ENCODE peak calls at places on chromosomes 6 and 20, in six cellular contexts. I, Y, A, O, B and R are unnamed samples.

GRCh38 chr6:93344436-93344835 is 74.9 kb downstream of the EPHA7 start:
- DNase-seq in O (no peak), I (no peak), A (no peak), B (no peak), Y (no peak), R (no peak)

GRCh38 chr6:121216928-121217327 is 117.4 kb downstream of the TBC1D32 start:
- DNase-seq in O (no peak), A (no peak), Y (no peak), I (peak), B (no peak), R (no peak)

GRCh38 chr6:170438861-170439260 is 114.2 kb downstream of the PSMB1 start:
- DNase-seq in B (no peak), I (no peak), O (peak), A (no peak), Y (no peak), R (no peak)

GRCh38 chr6:11712760-11713159 is 65.8 kb downstream of the ADTRP start:
- DNase-seq in O (peak), B (no peak), I (peak), A (no peak), Y (no peak), R (no peak)

GRCh38 chr20:34691838-34692237 is 12.3 kb upstream of the TP53INP2 start:
- DNase-seq in I (no peak), Y (no peak), O (no peak), B (no peak), A (no peak), R (no peak)

GRCh38 chr6:132007474-132008190 is 56.5 kb upstream of the CCN2 start:
- DNase-seq in Y (no peak), B (no peak), A (no peak), I (no peak), O (no peak), R (no peak)

GRCh38 chr6:391559-392440 is at the start of gene IRF4:
- DNase-seq in O (no peak), B (no peak), I (no peak), Y (no peak), A (no peak), R (no peak)

GRCh38 chr6:149233056-149233715 is 84.3 kb upstream of the TAB2 start:
- DNase-seq in Y (no peak), A (peak), O (no peak), B (peak), I (peak), R (peak)

GRCh38 chr6:79334674-79335073 is 100.2 kb upstream of the HMGN3 start:
- DNase-seq in I (no peak), A (no peak), B (no peak), O (no peak), Y (no peak), R (no peak)

GRCh38 chr6:149046822-149047246 is 270.7 kb upstream of the TAB2 start:
- DNase-seq in O (no peak), A (no peak), B (no peak), I (peak), Y (no peak), R (no peak)

GRCh38 chr20:44050925-44051660 is 135.9 kb downstream of the JPH2 start:
- DNase-seq in O (peak), B (no peak), Y (no peak), A (no peak), I (no peak), R (no peak)

GRCh38 chr6:132937466-132937906 is 123.1 kb downstream of the RPS12 start:
- DNase-seq in A (no peak), I (peak), Y (no peak), B (peak), O (no peak), R (no peak)

GRCh38 chr20:5773589-5773988 is 23.4 kb downstream of the SHLD1 start:
- DNase-seq in Y (no peak), I (no peak), A (no peak), O (no peak), B (no peak), R (no peak)

GRCh38 chr20:23037017-23037481 is 1.9 kb downstream of the SSTR4 start:
- DNase-seq in Y (no peak), O (no peak), A (no peak), I (no peak), B (no peak), R (no peak)

GRCh38 chr20:45322952-45323383 is 14.9 kb upstream of the MATN4 start:
- DNase-seq in Y (no peak), I (peak), A (no peak), B (peak), O (peak), R (no peak)

GRCh38 chr20:51628533-51629398 is 86.2 kb upstream of the NFATC2 start:
- DNase-seq in I (peak), B (no peak), O (no peak), A (no peak), Y (no peak), R (no peak)

GRCh38 chr6:152378154-152378553 is 259.0 kb downstream of the SYNE1 start:
- DNase-seq in Y (no peak), B (peak), O (no peak), I (peak), A (no peak), R (no peak)